ENCODE peak calls at places on chromosomes 1 and 21, in seven cellular contexts. H is Right ventricle myocardium superior, X is IMR-90, Q is RPMI7951, O is GM23338, T is astrocyte of the spinal cord, N is T47D. M is an unnamed sample.

GRCh38 chr1:36384542-36385409 is 948 bp downstream of the STK40 start:
- DNase-seq in H (peak), X (no peak), O (peak), Q (peak), T (peak), N (peak), M (no peak)

GRCh38 chr1:90502194-90502593 is 214.9 kb downstream of the BARHL2 start:
- DNase-seq in X (no peak), H (no peak), Q (no peak), O (peak), N (no peak), T (no peak), M (no peak)

GRCh38 chr1:211606914-211607751 is 28.2 kb upstream of the SLC30A1 start:
- DNase-seq in N (peak), X (no peak), O (no peak), H (peak), Q (peak), T (no peak), M (no peak)

GRCh38 chr1:178037510-178038253 is 56.2 kb upstream of the RASAL2 start:
- DNase-seq in X (peak), H (peak), N (peak), Q (peak), T (peak), O (peak), M (no peak)

GRCh38 chr1:201721131-201722049 is 107.6 kb upstream of the IPO9 start:
- DNase-seq in N (no peak), O (no peak), T (peak), X (peak), H (no peak), Q (peak), M (no peak)

GRCh38 chr1:214022229-214022791 is 34.5 kb downstream of the PROX1 start:
- DNase-seq in X (no peak), N (no peak), O (no peak), H (no peak), Q (no peak), T (no peak), M (no peak)

GRCh38 chr1:193115629-193116227 is 6.1 kb upstream of the CDC73 start:
- DNase-seq in N (no peak), O (no peak), X (peak), Q (peak), T (peak), H (no peak), M (peak)

GRCh38 chr1:185477638-185478216 is 160.7 kb upstream of the IVNS1ABP start:
- DNase-seq in O (no peak), Q (no peak), X (no peak), T (no peak), H (no peak), N (no peak), M (no peak)

GRCh38 chr1:8184301-8184700 is 133.6 kb upstream of the SLC45A1 start:
- DNase-seq in Q (no peak), H (no peak), T (no peak), N (peak), X (no peak), O (no peak), M (no peak)

GRCh38 chr1:97814121-97814520 is 106.7 kb downstream of the DPYD start:
- DNase-seq in O (no peak), N (no peak), H (no peak), Q (peak), X (peak), T (no peak), M (peak)

GRCh38 chr1:170959385-170959784 is 24.1 kb downstream of the MROH9 start:
- DNase-seq in X (peak), Q (no peak), O (no peak), H (no peak), N (no peak), T (peak), M (peak)

GRCh38 chr1:145949219-145949618 is 8.6 kb downstream of the LIX1L start:
- DNase-seq in Q (no peak), X (no peak), T (peak), N (no peak), O (no peak), H (no peak), M (no peak)

GRCh38 chr21:31509108-31510017 is 150.1 kb upstream of the SOD1 start:
- DNase-seq in N (peak), H (no peak), Q (peak), X (no peak), O (peak), T (peak), M (peak)

GRCh38 chr1:183033205-183033604 is 10.0 kb downstream of the LAMC1 start:
- DNase-seq in X (no peak), H (no peak), N (no peak), T (no peak), Q (no peak), O (no peak), M (peak)

GRCh38 chr1:235898126-235898525 is 31.4 kb upstream of the LYST start:
- DNase-seq in H (no peak), O (no peak), N (peak), Q (peak), X (no peak), T (peak), M (no peak)

GRCh38 chr1:61142726-61143500 is 60.6 kb downstream of the NFIA start:
- DNase-seq in T (no peak), O (peak), N (peak), H (no peak), Q (no peak), X (no peak), M (peak)

GRCh38 chr1:55717111-55717510 is 501.9 kb upstream of the USP24 start:
- DNase-seq in Q (no peak), H (no peak), T (peak), O (no peak), N (no peak), X (peak), M (no peak)

GRCh38 chr1:12539320-12539704 is 78.7 kb downstream of the DHRS3 start:
- DNase-seq in X (no peak), N (no peak), T (no peak), O (no peak), Q (no peak), H (no peak), M (no peak)

GRCh38 chr1:155970531-155971167 is 7.7 kb downstream of the ARHGEF2 start:
- DNase-seq in Q (peak), H (peak), N (no peak), T (peak), X (peak), O (peak), M (no peak)

GRCh38 chr1:246577082-246577719 is 10.9 kb downstream of the CNST start:
- DNase-seq in X (no peak), O (no peak), N (no peak), H (no peak), T (no peak), Q (no peak), M (no peak)

GRCh38 chr1:182720465-182720864 is 36.1 kb upstream of the RGS8 start:
- DNase-seq in T (no peak), O (peak), Q (no peak), H (no peak), X (peak), N (peak), M (no peak)

GRCh38 chr1:200907611-200908097 is 13.0 kb downstream of the INAVA start:
- DNase-seq in O (no peak), N (no peak), T (no peak), Q (no peak), X (no peak), H (no peak), M (no peak)

GRCh38 chr1:201515062-201515750 is 8.3 kb upstream of the CSRP1 start:
- DNase-seq in X (no peak), H (no peak), O (no peak), N (no peak), Q (no peak), T (no peak), M (no peak)

GRCh38 chr1:33710989-33711388 is 152.9 kb upstream of the HMGB4 start:
- DNase-seq in H (no peak), Q (peak), O (no peak), N (no peak), X (peak), T (peak), M (no peak)

GRCh38 chr1:45567911-45568310 is 15.9 kb upstream of the NASP start:
- DNase-seq in Q (no peak), T (no peak), X (no peak), O (no peak), H (no peak), N (no peak), M (no peak)

GRCh38 chr1:33332357-33332789 is 11.5 kb upstream of the A3GALT2 start:
- DNase-seq in H (no peak), O (no peak), X (peak), T (peak), N (no peak), Q (peak), M (no peak)

GRCh38 chr1:152977614-152978013 is 6.3 kb upstream of the SPRR1A start:
- DNase-seq in H (no peak), O (no peak), T (no peak), X (no peak), N (no peak), Q (no peak), M (no peak)

GRCh38 chr1:14913475-14914155 is 239.9 kb upstream of the TMEM51 start:
- DNase-seq in Q (no peak), O (no peak), T (no peak), H (no peak), N (peak), X (no peak), M (peak)

GRCh38 chr1:59401581-59401980 is 104.7 kb downstream of the FGGY start:
- DNase-seq in O (no peak), X (peak), Q (no peak), N (no peak), T (no peak), H (no peak), M (peak)

GRCh38 chr1:116044071-116044470 is 67.1 kb upstream of the MAB21L3 start:
- DNase-seq in X (no peak), H (no peak), T (no peak), O (no peak), Q (no peak), N (no peak), M (no peak)

GRCh38 chr1:153798468-153798780 is 23.2 kb downstream of the SLC27A3 start:
- DNase-seq in X (no peak), Q (no peak), N (no peak), H (no peak), T (no peak), O (no peak), M (no peak)

GRCh38 chr1:234047113-234047512 is 142.6 kb downstream of the SLC35F3 start:
- DNase-seq in N (no peak), T (peak), X (no peak), O (no peak), H (no peak), Q (no peak), M (peak)